ENCODE peak calls at places on chromosomes 13 and 19, in ten cellular contexts. One of them, this sample, is unnamed.

GRCh38 chr19:35554076-35554475 is 8.7 kb downstream of the TMEM147 start:
- DNase-seq in stimulated activated CD8-positive, alpha-beta memory T cell treated with anti-CD3 and anti-CD28 coated beads, Interleukin-2, amount 100 ng/mL, for 48 hours: no peak
- DNase-seq in breast epithelium: no peak
- DNase-seq in DMS 273 treated with DMSO at 0.1 percent for 48 hours: no peak
- DNase-seq in AG09319: no peak
- DNase-seq in left cardiac atrium: no peak
- DNase-seq in astrocyte of the hippocampus: no peak
- DNase-seq in fibroblast of the conjunctiva: no peak
- DNase-seq in MCF 10A: no peak
- DNase-seq in EH: no peak
- DNase-seq in this sample: no peak

GRCh38 chr19:633786-634639 is 676 bp upstream of the POLRMT start:
- DNase-seq in fibroblast of the conjunctiva: no peak
- DNase-seq in stimulated activated CD8-positive, alpha-beta memory T cell treated with anti-CD3 and anti-CD28 coated beads, Interleukin-2, amount 100 ng/mL, for 48 hours: no peak
- DNase-seq in astrocyte of the hippocampus: no peak
- DNase-seq in breast epithelium: no peak
- DNase-seq in DMS 273 treated with DMSO at 0.1 percent for 48 hours: no peak
- DNase-seq in AG09319: no peak
- DNase-seq in MCF 10A: no peak
- DNase-seq in EH: no peak
- DNase-seq in left cardiac atrium: no peak
- DNase-seq in this sample: no peak

GRCh38 chr19:3145909-3146676 is 10.3 kb downstream of the GNA15 start:
- DNase-seq in stimulated activated CD8-positive, alpha-beta memory T cell treated with anti-CD3 and anti-CD28 coated beads, Interleukin-2, amount 100 ng/mL, for 48 hours: no peak
- DNase-seq in fibroblast of the conjunctiva: no peak
- DNase-seq in astrocyte of the hippocampus: no peak
- DNase-seq in breast epithelium: no peak
- DNase-seq in MCF 10A: no peak
- DNase-seq in EH: no peak
- DNase-seq in AG09319: no peak
- DNase-seq in DMS 273 treated with DMSO at 0.1 percent for 48 hours: no peak
- DNase-seq in left cardiac atrium: no peak
- DNase-seq in this sample: no peak

GRCh38 chr13:64248371-64249065 is 2832.9 kb upstream of the PCDH20 start:
- DNase-seq in MCF 10A: no peak
- DNase-seq in fibroblast of the conjunctiva: no peak
- DNase-seq in EH: peak
- DNase-seq in DMS 273 treated with DMSO at 0.1 percent for 48 hours: no peak
- DNase-seq in AG09319: no peak
- DNase-seq in astrocyte of the hippocampus: peak
- DNase-seq in left cardiac atrium: no peak
- DNase-seq in breast epithelium: no peak
- DNase-seq in stimulated activated CD8-positive, alpha-beta memory T cell treated with anti-CD3 and anti-CD28 coated beads, Interleukin-2, amount 100 ng/mL, for 48 hours: no peak
- DNase-seq in this sample: no peak

GRCh38 chr13:111184685-111185401 is 69.7 kb downstream of the ARHGEF7 start:
- DNase-seq in stimulated activated CD8-positive, alpha-beta memory T cell treated with anti-CD3 and anti-CD28 coated beads, Interleukin-2, amount 100 ng/mL, for 48 hours: no peak
- DNase-seq in EH: no peak
- DNase-seq in DMS 273 treated with DMSO at 0.1 percent for 48 hours: no peak
- DNase-seq in MCF 10A: no peak
- DNase-seq in AG09319: no peak
- DNase-seq in breast epithelium: no peak
- DNase-seq in left cardiac atrium: no peak
- DNase-seq in astrocyte of the hippocampus: no peak
- DNase-seq in fibroblast of the conjunctiva: no peak
- DNase-seq in this sample: peak

GRCh38 chr19:58556633-58557252 is 1.7 kb downstream of the UBE2M start:
- DNase-seq in DMS 273 treated with DMSO at 0.1 percent for 48 hours: no peak
- DNase-seq in breast epithelium: no peak
- DNase-seq in MCF 10A: no peak
- DNase-seq in fibroblast of the conjunctiva: no peak
- DNase-seq in left cardiac atrium: no peak
- DNase-seq in stimulated activated CD8-positive, alpha-beta memory T cell treated with anti-CD3 and anti-CD28 coated beads, Interleukin-2, amount 100 ng/mL, for 48 hours: no peak
- DNase-seq in AG09319: no peak
- DNase-seq in astrocyte of the hippocampus: no peak
- DNase-seq in EH: no peak
- DNase-seq in this sample: no peak

GRCh38 chr13:95073826-95074345 is 227.4 kb downstream of the ABCC4 start:
- DNase-seq in left cardiac atrium: no peak
- DNase-seq in DMS 273 treated with DMSO at 0.1 percent for 48 hours: no peak
- DNase-seq in breast epithelium: no peak
- DNase-seq in astrocyte of the hippocampus: peak
- DNase-seq in fibroblast of the conjunctiva: no peak
- DNase-seq in MCF 10A: no peak
- DNase-seq in EH: peak
- DNase-seq in AG09319: no peak
- DNase-seq in stimulated activated CD8-positive, alpha-beta memory T cell treated with anti-CD3 and anti-CD28 coated beads, Interleukin-2, amount 100 ng/mL, for 48 hours: no peak
- DNase-seq in this sample: no peak

GRCh38 chr13:73943137-73943964 is 190.9 kb downstream of the KLF12 start:
- DNase-seq in fibroblast of the conjunctiva: no peak
- DNase-seq in DMS 273 treated with DMSO at 0.1 percent for 48 hours: no peak
- DNase-seq in left cardiac atrium: no peak
- DNase-seq in stimulated activated CD8-positive, alpha-beta memory T cell treated with anti-CD3 and anti-CD28 coated beads, Interleukin-2, amount 100 ng/mL, for 48 hours: no peak
- DNase-seq in AG09319: no peak
- DNase-seq in MCF 10A: no peak
- DNase-seq in EH: peak
- DNase-seq in breast epithelium: no peak
- DNase-seq in astrocyte of the hippocampus: no peak
- DNase-seq in this sample: no peak

GRCh38 chr19:3338541-3339181 is 27.7 kb upstream of the NFIC start:
- DNase-seq in breast epithelium: peak
- DNase-seq in AG09319: no peak
- DNase-seq in EH: no peak
- DNase-seq in left cardiac atrium: no peak
- DNase-seq in fibroblast of the conjunctiva: no peak
- DNase-seq in DMS 273 treated with DMSO at 0.1 percent for 48 hours: no peak
- DNase-seq in stimulated activated CD8-positive, alpha-beta memory T cell treated with anti-CD3 and anti-CD28 coated beads, Interleukin-2, amount 100 ng/mL, for 48 hours: no peak
- DNase-seq in MCF 10A: peak
- DNase-seq in astrocyte of the hippocampus: no peak
- DNase-seq in this sample: peak

GRCh38 chr19:2636897-2637683 is 65.4 kb downstream of the GNG7 start:
- DNase-seq in fibroblast of the conjunctiva: peak
- DNase-seq in astrocyte of the hippocampus: peak
- DNase-seq in EH: peak
- DNase-seq in AG09319: no peak
- DNase-seq in DMS 273 treated with DMSO at 0.1 percent for 48 hours: no peak
- DNase-seq in left cardiac atrium: peak
- DNase-seq in MCF 10A: peak
- DNase-seq in stimulated activated CD8-positive, alpha-beta memory T cell treated with anti-CD3 and anti-CD28 coated beads, Interleukin-2, amount 100 ng/mL, for 48 hours: peak
- DNase-seq in breast epithelium: no peak
- DNase-seq in this sample: peak

This sample was measured in CD4-positive, alpha-beta T cell.